ENCODE peak calls at places on chromosomes 5 and 9, in six cellular contexts. S, R, V, B, C and U are unnamed samples.

GRCh38 chr5:179430256-179431175 is 85.3 kb upstream of the ADAMTS2 start:
- DNase-seq in V (no peak), R (no peak), C (no peak), B (no peak), S (no peak), U (no peak)

GRCh38 chr9:115884846-115885245 is 268.7 kb upstream of the PAPPA start:
- DNase-seq in V (no peak), S (no peak), B (no peak), R (no peak), C (no peak), U (no peak)

GRCh38 chr5:126172812-126173211 is 250.4 kb upstream of the GRAMD2B start:
- DNase-seq in V (no peak), R (no peak), B (no peak), C (no peak), S (no peak), U (no peak)

GRCh38 chr9:36037580-36038169 is 962 bp downstream of the RECK start:
- DNase-seq in R (no peak), V (no peak), S (no peak), C (no peak), B (no peak), U (no peak)

GRCh38 chr5:133285583-133286021 is 233.8 kb downstream of the HSPA4 start:
- DNase-seq in S (no peak), B (peak), V (no peak), C (no peak), R (no peak), U (no peak)

GRCh38 chr5:5490774-5491347 is 68.4 kb downstream of the ICE1 start:
- DNase-seq in C (no peak), V (no peak), R (no peak), S (no peak), B (no peak), U (no peak)

GRCh38 chr5:102931085-102931484 is 176.0 kb downstream of the PAM start:
- DNase-seq in C (no peak), B (no peak), S (no peak), V (no peak), R (no peak), U (no peak)

GRCh38 chr5:33433303-33434255 is 7.2 kb upstream of the TARS1 start:
- DNase-seq in C (no peak), S (no peak), V (no peak), R (no peak), B (peak), U (no peak)

GRCh38 chr5:109743770-109744212 is 54.1 kb downstream of the MAN2A1 start:
- DNase-seq in S (no peak), C (no peak), R (no peak), B (no peak), V (no peak), U (no peak)

GRCh38 chr5:176793736-176794135 is 16.6 kb upstream of the UNC5A start:
- DNase-seq in C (no peak), V (no peak), R (no peak), B (no peak), S (no peak), U (no peak)

GRCh38 chr5:126808619-126809018 is 31.7 kb downstream of the LMNB1 start:
- DNase-seq in S (no peak), B (no peak), R (no peak), C (no peak), V (no peak), U (no peak)

GRCh38 chr9:87112656-87113055 is 165.3 kb upstream of the GAS1 start:
- DNase-seq in C (no peak), R (no peak), B (no peak), S (no peak), V (no peak), U (no peak)

GRCh38 chr9:128100581-128100980 is 26.9 kb downstream of the PTGES2 start:
- DNase-seq in C (no peak), V (no peak), B (no peak), S (no peak), R (no peak), U (no peak)

GRCh38 chr5:84568171-84568570 is 183.5 kb upstream of the EDIL3 start:
- DNase-seq in S (no peak), R (no peak), C (no peak), B (no peak), V (no peak), U (no peak)

GRCh38 chr5:37055383-37055990 is 178.9 kb downstream of the NIPBL start:
- DNase-seq in V (no peak), B (no peak), R (no peak), C (no peak), S (no peak), U (no peak)

GRCh38 chr5:124986667-124987066 is 240.2 kb upstream of the ZNF608 start:
- DNase-seq in C (no peak), S (no peak), B (no peak), R (no peak), V (no peak), U (no peak)

GRCh38 chr5:55993628-55994501 is 898 bp downstream of the IL6ST start:
- DNase-seq in C (no peak), S (no peak), R (no peak), B (no peak), V (no peak), U (no peak)

GRCh38 chr9:135622415-135623020 is 16.8 kb downstream of the GLT6D1 start:
- DNase-seq in B (no peak), R (no peak), C (no peak), V (no peak), S (no peak), U (no peak)

GRCh38 chr5:2110137-2110933 is 227.6 kb upstream of the IRX4 start:
- DNase-seq in C (no peak), R (no peak), B (no peak), V (no peak), S (no peak), U (no peak)

GRCh38 chr9:77846957-77847574 is 184.5 kb downstream of the GNAQ start:
- DNase-seq in S (no peak), R (no peak), B (no peak), C (no peak), V (peak), U (no peak)

GRCh38 chr5:77210091-77211012 is at the start of gene PDE8B:
- DNase-seq in B (no peak), S (peak), R (no peak), V (no peak), C (no peak), U (peak)

GRCh38 chr9:101736723-101737122 is 1.7 kb downstream of the GRIN3A start:
- DNase-seq in C (no peak), S (no peak), R (no peak), V (peak), B (no peak), U (no peak)

GRCh38 chr9:87512321-87512720 is 14.7 kb downstream of the DAPK1 start:
- DNase-seq in S (no peak), B (no peak), C (no peak), R (no peak), V (no peak), U (no peak)

GRCh38 chr9:121906074-121906520 is 187.0 kb downstream of the TTLL11 start:
- DNase-seq in C (no peak), B (no peak), R (no peak), V (no peak), S (no peak), U (no peak)

GRCh38 chr5:58714046-58714445 is 131.2 kb downstream of the RAB3C start:
- DNase-seq in R (no peak), S (no peak), B (no peak), C (no peak), V (no peak), U (no peak)

GRCh38 chr5:108641596-108641995 is 106.1 kb upstream of the FER start:
- DNase-seq in B (no peak), S (no peak), C (no peak), R (no peak), V (no peak), U (no peak)

GRCh38 chr5:72307573-72307967 is 12.5 kb downstream of the MRPS27 start:
- DNase-seq in S (no peak), R (no peak), C (no peak), B (no peak), V (no peak), U (no peak)

GRCh38 chr5:142108432-142109355 is at the start of gene NDFIP1:
- DNase-seq in C (peak), S (peak), B (peak), R (peak), V (peak), U (peak)

GRCh38 chr5:177432143-177432904 is 5.8 kb downstream of the GRK6 start:
- DNase-seq in S (no peak), V (peak), B (no peak), R (no peak), C (no peak), U (peak)

GRCh38 chr9:22512495-22512894 is 65.9 kb downstream of the DMRTA1 start:
- DNase-seq in R (no peak), S (no peak), V (no peak), B (no peak), C (no peak), U (no peak)

GRCh38 chr5:109373932-109374331 is 35.8 kb downstream of the PJA2 start:
- DNase-seq in R (no peak), S (no peak), B (no peak), V (no peak), C (no peak), U (no peak)

GRCh38 chr5:6827815-6828214 is 114.6 kb downstream of the TENT4A start:
- DNase-seq in R (no peak), C (peak), S (no peak), B (no peak), V (no peak), U (no peak)

GRCh38 chr9:113886471-113886870 is 10.4 kb downstream of the ZNF618 start:
- DNase-seq in V (no peak), C (no peak), B (no peak), S (no peak), R (no peak), U (no peak)
- H3K27ac ChIP-seq in V (no peak), C (no peak), B (no peak), S (peak), R (no peak), U (no peak)

DNA sequence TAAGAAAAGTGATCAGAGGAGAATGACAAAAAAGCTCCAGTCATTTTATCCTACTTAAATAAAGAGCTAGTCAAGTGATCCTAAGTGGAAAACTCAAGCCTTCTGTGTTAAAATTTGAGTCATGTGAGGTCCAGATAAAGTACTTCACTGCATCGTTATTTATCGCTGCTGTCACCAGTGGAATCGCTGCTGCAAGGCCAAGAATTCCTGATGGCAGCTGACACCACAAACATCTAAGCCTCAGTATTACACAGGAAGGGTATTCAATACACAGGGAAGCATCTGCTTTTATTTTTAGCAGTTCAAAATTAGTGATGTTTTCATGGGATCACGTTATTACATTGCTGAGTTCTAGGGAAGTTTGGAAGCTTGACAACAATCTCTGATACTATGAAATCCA is 190.3 kb downstream of the GOLPH3 start:
- DNase-seq in R (no peak), C (no peak), S (peak), B (no peak), V (no peak), U (no peak)
- H3K27ac ChIP-seq in R (no peak), C (no peak), S (peak), B (no peak), V (no peak), U (no peak)

GRCh38 chr5:151751091-151751490 is 7.3 kb downstream of the ATOX1 start:
- DNase-seq in R (no peak), V (no peak), B (no peak), S (no peak), C (no peak), U (no peak)
- H3K27ac ChIP-seq in R (no peak), V (no peak), B (no peak), S (no peak), C (no peak), U (no peak)

GRCh38 chr5:175223336-175223735 is 220.6 kb downstream of the DRD1 start:
- DNase-seq in S (no peak), R (no peak), C (no peak), B (no peak), V (no peak), U (no peak)

GRCh38 chr5:175216991-175217390 is 227.0 kb downstream of the DRD1 start:
- DNase-seq in B (no peak), R (no peak), V (peak), C (no peak), S (peak), U (no peak)

GRCh38 chr5:175215906-175216305 is 228.1 kb downstream of the DRD1 start:
- DNase-seq in B (no peak), C (no peak), S (no peak), R (no peak), V (no peak), U (peak)

GRCh38 chr5:175214152-175214551 is 229.8 kb downstream of the DRD1 start:
- DNase-seq in C (no peak), S (no peak), R (peak), V (peak), B (no peak), U (peak)

DNA sequence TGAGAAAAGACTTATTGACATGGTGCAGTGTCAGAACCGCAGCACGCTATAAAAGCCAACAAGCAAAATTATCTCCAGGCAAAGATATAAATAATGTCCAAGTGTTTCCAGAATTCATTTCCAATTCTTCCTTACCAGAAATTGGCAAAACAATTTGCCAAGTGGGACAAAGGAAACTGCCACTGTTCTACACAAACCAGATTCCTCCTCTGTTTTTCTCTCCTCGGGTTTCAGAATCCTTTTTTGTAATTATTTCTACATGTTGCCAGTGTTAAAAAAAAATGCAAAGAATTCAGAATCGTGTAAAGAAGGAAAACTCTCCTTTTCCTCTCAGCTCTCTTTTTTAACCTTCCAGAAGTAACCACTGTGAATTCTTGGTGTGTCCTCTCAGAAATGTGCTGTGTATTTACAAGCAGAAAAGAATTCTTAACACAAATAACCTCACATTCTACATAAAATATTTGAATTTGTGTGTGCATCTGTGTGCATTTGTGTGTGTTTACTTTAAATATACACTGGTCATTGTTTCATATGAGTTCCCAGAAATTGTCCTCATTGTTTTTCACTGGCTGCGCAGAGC is 224.6 kb downstream of the DRD1 start:
- DNase-seq in R (no peak), S (no peak), C (no peak), V (no peak), B (no peak), U (no peak)
- H3K27ac ChIP-seq in R (no peak), S (no peak), C (no peak), V (no peak), B (no peak), U (no peak)

GRCh38 chr5:148991606-148992005 is 71.3 kb downstream of the SH3TC2 start:
- DNase-seq in S (no peak), C (no peak), R (no peak), B (no peak), V (no peak), U (no peak)

GRCh38 chr5:148989567-148989966 is 73.3 kb downstream of the SH3TC2 start:
- DNase-seq in C (no peak), V (no peak), S (no peak), R (no peak), B (no peak), U (no peak)

GRCh38 chr5:148990817-148991216 is 72.0 kb downstream of the SH3TC2 start:
- DNase-seq in R (no peak), V (no peak), S (no peak), B (no peak), C (no peak), U (no peak)

GRCh38 chr5:148993283-148993936 is 69.5 kb downstream of the SH3TC2 start:
- DNase-seq in C (no peak), R (no peak), V (no peak), S (no peak), B (no peak), U (no peak)

DNA sequence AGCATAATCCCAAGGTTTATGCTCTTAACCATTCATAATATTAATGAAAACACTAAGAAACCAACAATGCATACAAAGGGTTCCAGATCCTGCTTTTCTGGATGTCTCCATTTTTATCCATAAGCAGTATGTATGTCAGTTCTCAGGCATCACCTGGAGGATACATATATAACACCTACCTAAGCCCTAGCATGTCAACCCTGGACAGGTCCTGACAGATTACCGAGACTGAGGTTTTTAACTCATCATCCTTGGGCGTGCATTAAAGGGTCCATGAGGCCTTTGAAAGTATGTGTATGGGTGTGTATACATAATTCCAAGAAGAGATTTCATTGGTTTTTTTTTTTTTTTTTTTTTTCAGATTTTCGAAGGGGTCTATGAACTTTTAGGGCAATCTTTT is 70.6 kb downstream of the SH3TC2 start:
- DNase-seq in V (no peak), B (no peak), S (no peak), R (no peak), C (no peak), U (no peak)
- H3K27ac ChIP-seq in V (no peak), B (no peak), S (no peak), R (no peak), C (no peak), U (no peak)

GRCh38 chr5:16853511-16853910 is 82.6 kb downstream of the MYO10 start:
- DNase-seq in S (no peak), R (no peak), C (no peak), B (no peak), V (no peak), U (no peak)
- H3K27ac ChIP-seq in S (no peak), R (no peak), C (no peak), B (no peak), V (no peak), U (no peak)